ENCODE peak calls at places on chromosomes 2 and 18, in ten cellular contexts. One of them, this sample, is unnamed. For H3K4me1, the result is how much of the 10 kb centered on the place peaks cover.

GRCh38 chr2:157443090-157443489 is 799 bp downstream of the CYTIP start:
- DNase-seq in HepG2: no peak
- DNase-seq in IMR-90: no peak
- DNase-seq in heart left ventricle: no peak
- DNase-seq in left lung: no peak
- DNase-seq in fibroblast of lung: no peak
- DNase-seq in SJSA1: no peak
- DNase-seq in tibial nerve: no peak
- DNase-seq in A549: no peak
- DNase-seq in MM.1S: peak
- DNase-seq in this sample: no peak

GRCh38 chr2:207830778-207831549 is 61.3 kb upstream of the FZD5 start:
- DNase-seq in HepG2: peak
- DNase-seq in tibial nerve: no peak
- DNase-seq in SJSA1: no peak
- DNase-seq in A549: no peak
- DNase-seq in MM.1S: no peak
- DNase-seq in fibroblast of lung: no peak
- DNase-seq in left lung: no peak
- DNase-seq in heart left ventricle: no peak
- DNase-seq in IMR-90: no peak
- DNase-seq in this sample: no peak

GRCh38 chr2:100524331-100524730 is 38.5 kb upstream of the PDCL3 start:
- DNase-seq in IMR-90: peak
- DNase-seq in HepG2: no peak
- DNase-seq in A549: no peak
- DNase-seq in SJSA1: no peak
- DNase-seq in heart left ventricle: no peak
- DNase-seq in fibroblast of lung: peak
- DNase-seq in left lung: no peak
- DNase-seq in tibial nerve: no peak
- DNase-seq in MM.1S: no peak
- DNase-seq in this sample: peak

GRCh38 chr2:224271854-224272620 is 129.9 kb downstream of the FAM124B start:
- DNase-seq in MM.1S: no peak
- DNase-seq in A549: no peak
- DNase-seq in HepG2: peak
- DNase-seq in fibroblast of lung: no peak
- DNase-seq in SJSA1: no peak
- DNase-seq in left lung: no peak
- DNase-seq in tibial nerve: no peak
- DNase-seq in IMR-90: no peak
- DNase-seq in heart left ventricle: no peak
- DNase-seq in this sample: no peak

GRCh38 chr2:1518891-1519530 is 105.7 kb downstream of the TPO start:
- DNase-seq in fibroblast of lung: peak
- DNase-seq in tibial nerve: no peak
- DNase-seq in HepG2: no peak
- DNase-seq in SJSA1: no peak
- DNase-seq in IMR-90: no peak
- DNase-seq in heart left ventricle: peak
- DNase-seq in MM.1S: no peak
- DNase-seq in A549: no peak
- DNase-seq in left lung: no peak
- DNase-seq in this sample: no peak

GRCh38 chr2:171289336-171289735 is 128.6 kb upstream of the TLK1 start:
- DNase-seq in IMR-90: no peak
- DNase-seq in HepG2: no peak
- DNase-seq in SJSA1: no peak
- DNase-seq in MM.1S: no peak
- DNase-seq in tibial nerve: no peak
- DNase-seq in heart left ventricle: no peak
- DNase-seq in left lung: no peak
- DNase-seq in A549: no peak
- DNase-seq in fibroblast of lung: no peak
- DNase-seq in this sample: no peak

GRCh38 chr18:79664525-79665125 is 15.0 kb upstream of the CTDP1 start:
- DNase-seq in tibial nerve: no peak
- DNase-seq in fibroblast of lung: peak
- DNase-seq in A549: peak
- DNase-seq in left lung: no peak
- DNase-seq in MM.1S: no peak
- DNase-seq in HepG2: no peak
- DNase-seq in SJSA1: peak
- DNase-seq in IMR-90: peak
- DNase-seq in heart left ventricle: no peak
- DNase-seq in this sample: peak

GRCh38 chr18:12911025-12911927 is 27.2 kb upstream of the PTPN2 start:
- DNase-seq in tibial nerve: no peak
- DNase-seq in heart left ventricle: peak
- DNase-seq in HepG2: no peak
- DNase-seq in SJSA1: no peak
- DNase-seq in MM.1S: no peak
- DNase-seq in A549: no peak
- DNase-seq in IMR-90: no peak
- DNase-seq in fibroblast of lung: peak
- DNase-seq in left lung: peak
- DNase-seq in this sample: peak

GRCh38 chr2:57696016-57696415 is 350.6 kb upstream of the VRK2 start:
- DNase-seq in HepG2: no peak
- DNase-seq in SJSA1: no peak
- DNase-seq in heart left ventricle: no peak
- DNase-seq in left lung: no peak
- DNase-seq in tibial nerve: no peak
- DNase-seq in MM.1S: no peak
- DNase-seq in IMR-90: peak
- DNase-seq in A549: peak
- DNase-seq in fibroblast of lung: peak
- DNase-seq in this sample: peak

GRCh38 chr2:54572262-54572635 is 116.1 kb downstream of the SPTBN1 start:
- DNase-seq in fibroblast of lung: peak
- DNase-seq in MM.1S: no peak
- DNase-seq in A549: peak
- DNase-seq in IMR-90: peak
- DNase-seq in tibial nerve: no peak
- DNase-seq in heart left ventricle: no peak
- DNase-seq in left lung: no peak
- DNase-seq in HepG2: peak
- DNase-seq in SJSA1: no peak
- DNase-seq in this sample: peak

GRCh38 chr2:202815548-202816420 is 55.8 kb downstream of the ICA1L start:
- DNase-seq in fibroblast of lung: peak
- DNase-seq in HepG2: no peak
- DNase-seq in tibial nerve: peak
- DNase-seq in IMR-90: peak
- DNase-seq in left lung: no peak
- DNase-seq in SJSA1: no peak
- DNase-seq in A549: no peak
- DNase-seq in heart left ventricle: no peak
- DNase-seq in MM.1S: no peak
- DNase-seq in this sample: peak

GRCh38 chr18:42187611-42188378 is 232.8 kb downstream of the PIK3C3 start:
- DNase-seq in A549: no peak
- DNase-seq in IMR-90: no peak
- DNase-seq in HepG2: no peak
- DNase-seq in tibial nerve: no peak
- DNase-seq in heart left ventricle: no peak
- DNase-seq in MM.1S: no peak
- DNase-seq in left lung: no peak
- DNase-seq in fibroblast of lung: peak
- DNase-seq in SJSA1: no peak
- DNase-seq in this sample: no peak

GRCh38 chr2:219296631-219297391 is 12.4 kb downstream of the PTPRN start:
- DNase-seq in tibial nerve: no peak
- DNase-seq in MM.1S: no peak
- DNase-seq in left lung: peak
- DNase-seq in fibroblast of lung: no peak
- DNase-seq in HepG2: no peak
- DNase-seq in heart left ventricle: no peak
- DNase-seq in SJSA1: no peak
- DNase-seq in A549: no peak
- DNase-seq in IMR-90: no peak
- DNase-seq in this sample: no peak

GRCh38 chr2:55952415-55952814 is 28.8 kb upstream of the EFEMP1 start:
- DNase-seq in heart left ventricle: no peak
- DNase-seq in tibial nerve: no peak
- DNase-seq in fibroblast of lung: no peak
- DNase-seq in SJSA1: no peak
- DNase-seq in MM.1S: no peak
- DNase-seq in left lung: no peak
- DNase-seq in A549: no peak
- DNase-seq in HepG2: no peak
- DNase-seq in IMR-90: no peak
- DNase-seq in this sample: no peak

GRCh38 chr2:176830362-176830761 is 382.2 kb upstream of the HNRNPA3 start:
- DNase-seq in MM.1S: no peak
- DNase-seq in HepG2: peak
- DNase-seq in left lung: no peak
- DNase-seq in IMR-90: no peak
- DNase-seq in A549: peak
- DNase-seq in tibial nerve: no peak
- DNase-seq in heart left ventricle: no peak
- DNase-seq in fibroblast of lung: no peak
- DNase-seq in SJSA1: no peak
- DNase-seq in this sample: peak

GRCh38 chr2:177347570-177347969 is 45.0 kb upstream of the AGPS start:
- DNase-seq in tibial nerve: no peak
- DNase-seq in A549: no peak
- DNase-seq in left lung: no peak
- DNase-seq in heart left ventricle: no peak
- DNase-seq in fibroblast of lung: no peak
- DNase-seq in HepG2: no peak
- DNase-seq in SJSA1: no peak
- DNase-seq in MM.1S: no peak
- DNase-seq in IMR-90: no peak
- DNase-seq in this sample: no peak

GRCh38 chr2:43370705-43371104 is 144.3 kb upstream of the ZFP36L2 start:
- DNase-seq in left lung: no peak
- DNase-seq in MM.1S: no peak
- DNase-seq in SJSA1: no peak
- DNase-seq in A549: no peak
- DNase-seq in IMR-90: no peak
- DNase-seq in heart left ventricle: no peak
- DNase-seq in tibial nerve: no peak
- DNase-seq in fibroblast of lung: peak
- DNase-seq in HepG2: no peak
- DNase-seq in this sample: no peak

DNA sequence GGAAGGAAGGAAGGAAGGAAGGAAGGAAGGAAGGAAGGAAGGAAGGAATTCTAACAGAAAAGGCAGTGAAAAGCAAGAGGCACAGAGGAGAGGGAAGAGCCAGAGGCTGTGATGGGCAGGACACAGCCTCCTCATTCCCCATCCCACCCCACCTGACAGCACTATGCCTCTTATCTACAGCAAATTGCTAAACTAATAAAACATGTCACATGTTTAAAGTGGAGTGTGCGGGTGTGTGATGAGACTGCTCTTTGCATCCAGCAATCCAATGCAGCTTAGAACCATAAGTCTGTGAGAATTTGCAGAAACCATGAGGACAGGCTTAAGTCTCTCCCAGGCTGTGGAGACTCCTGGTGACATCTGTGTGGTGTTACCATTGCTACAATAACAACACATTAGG is 108.4 kb upstream of the ALK start:
- DNase-seq in fibroblast of lung: no peak
- DNase-seq in heart left ventricle: no peak
- DNase-seq in IMR-90: no peak
- DNase-seq in SJSA1: no peak
- DNase-seq in HepG2: no peak
- DNase-seq in tibial nerve: no peak
- DNase-seq in A549: no peak
- DNase-seq in left lung: no peak
- DNase-seq in MM.1S: no peak
- DNase-seq in this sample: no peak
- H3K4me1 ChIP-seq in fibroblast of lung: under half
- H3K4me1 ChIP-seq in heart left ventricle: under half
- H3K4me1 ChIP-seq in IMR-90: under half
- H3K4me1 ChIP-seq in SJSA1: under half
- H3K4me1 ChIP-seq in HepG2: under half
- H3K4me1 ChIP-seq in tibial nerve: under half
- H3K4me1 ChIP-seq in A549: under half
- H3K4me1 ChIP-seq in left lung: under half
- H3K4me1 ChIP-seq in MM.1S: under half
- H3K4me1 ChIP-seq in this sample: under half

DNA sequence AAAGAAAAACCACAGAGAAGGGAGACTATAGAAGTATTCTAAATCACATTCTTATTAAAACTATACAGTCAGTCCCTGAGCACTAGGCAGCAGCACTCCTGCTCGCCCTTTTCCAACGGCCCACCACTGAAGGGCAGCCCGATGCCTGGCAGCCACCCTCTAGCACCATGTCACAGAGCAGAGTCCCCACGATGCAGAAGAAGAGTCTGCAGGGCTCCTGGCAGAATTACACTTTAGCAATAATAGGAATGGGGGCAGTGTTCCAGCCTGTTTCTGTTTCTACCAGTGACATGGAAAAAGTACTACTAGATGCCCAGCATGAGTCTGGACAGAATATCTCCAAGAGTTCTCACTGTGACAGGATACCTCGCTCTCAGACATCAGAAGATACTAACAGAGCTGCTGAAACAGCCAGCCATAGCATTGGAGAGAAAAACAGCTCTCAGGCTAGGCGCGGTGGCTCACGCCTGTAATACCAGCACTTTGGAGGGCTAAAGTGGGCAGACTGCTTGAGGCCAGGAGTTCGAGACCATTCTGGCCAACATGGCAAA is 87.6 kb downstream of the C2orf74 start:
- DNase-seq in HepG2: no peak
- DNase-seq in A549: no peak
- DNase-seq in SJSA1: no peak
- DNase-seq in left lung: no peak
- DNase-seq in MM.1S: no peak
- DNase-seq in tibial nerve: no peak
- DNase-seq in IMR-90: no peak
- DNase-seq in heart left ventricle: no peak
- DNase-seq in fibroblast of lung: no peak
- DNase-seq in this sample: no peak
- H3K4me3 ChIP-seq in HepG2: no peak
- H3K4me3 ChIP-seq in A549: no peak
- H3K4me3 ChIP-seq in SJSA1: no peak
- H3K4me3 ChIP-seq in left lung: no peak
- H3K4me3 ChIP-seq in MM.1S: no peak
- H3K4me3 ChIP-seq in tibial nerve: no peak
- H3K4me3 ChIP-seq in IMR-90: no peak
- H3K4me3 ChIP-seq in heart left ventricle: no peak
- H3K4me3 ChIP-seq in fibroblast of lung: no peak
- H3K4me3 ChIP-seq in this sample: no peak

GRCh38 chr2:160401895-160402294 is 91.7 kb downstream of the RBMS1 start:
- DNase-seq in heart left ventricle: no peak
- DNase-seq in tibial nerve: no peak
- DNase-seq in SJSA1: peak
- DNase-seq in HepG2: no peak
- DNase-seq in A549: no peak
- DNase-seq in MM.1S: no peak
- DNase-seq in left lung: no peak
- DNase-seq in IMR-90: no peak
- DNase-seq in fibroblast of lung: no peak
- DNase-seq in this sample: no peak
- H3K4me1 ChIP-seq in heart left ventricle: half or more
- H3K4me1 ChIP-seq in tibial nerve: half or more
- H3K4me1 ChIP-seq in SJSA1: half or more
- H3K4me1 ChIP-seq in HepG2: under half
- H3K4me1 ChIP-seq in A549: half or more
- H3K4me1 ChIP-seq in MM.1S: under half
- H3K4me1 ChIP-seq in left lung: under half
- H3K4me1 ChIP-seq in IMR-90: under half
- H3K4me1 ChIP-seq in fibroblast of lung: under half
- H3K4me1 ChIP-seq in this sample: half or more

GRCh38 chr2:230957756-230958391 is 32.8 kb upstream of the GPR55 start:
- DNase-seq in IMR-90: no peak
- DNase-seq in MM.1S: peak
- DNase-seq in heart left ventricle: no peak
- DNase-seq in A549: no peak
- DNase-seq in tibial nerve: no peak
- DNase-seq in fibroblast of lung: no peak
- DNase-seq in HepG2: no peak
- DNase-seq in left lung: no peak
- DNase-seq in SJSA1: no peak
- DNase-seq in this sample: no peak
- H3K4me3 ChIP-seq in IMR-90: peak
- H3K4me3 ChIP-seq in MM.1S: peak
- H3K4me3 ChIP-seq in heart left ventricle: peak
- H3K4me3 ChIP-seq in A549: peak
- H3K4me3 ChIP-seq in tibial nerve: peak
- H3K4me3 ChIP-seq in fibroblast of lung: peak
- H3K4me3 ChIP-seq in HepG2: peak
- H3K4me3 ChIP-seq in left lung: peak
- H3K4me3 ChIP-seq in SJSA1: peak
- H3K4me3 ChIP-seq in this sample: peak